ENCODE peak calls at places on chromosomes 11 and 22, in seven cellular contexts. O is epithelial cell of proximal tubule, I is Caco-2, D is suprapubic skin, F is cardiac muscle cell, V is HFFc6, M is H9. P is an unnamed sample.

GRCh38 chr11:45655347-45655756 is 10.1 kb downstream of the CHST1 start:
- DNase-seq in O (no peak), M (peak; percentile 94), D (peak; percentile 85), F (peak; percentile 87), I (peak; percentile 68), V (peak; percentile 51), P (peak; percentile 94)

GRCh38 chr11:109605006-109605405 is 183.0 kb downstream of the C11orf87 start:
- DNase-seq in O (no peak), V (no peak), F (no peak), D (no peak), I (no peak), M (no peak), P (no peak)

GRCh38 chr11:66264893-66265292 is 3.5 kb upstream of the RAB1B start:
- DNase-seq in I (no peak), V (no peak), D (no peak), O (no peak), F (no peak), M (peak; percentile 85), P (peak; percentile 54)

GRCh38 chr11:83033972-83034672 is 37.6 kb downstream of the RAB30 start:
- DNase-seq in F (peak; percentile 45), M (no peak), V (peak; percentile 78), D (no peak), O (no peak), I (no peak), P (peak; percentile 35)

GRCh38 chr22:37345863-37346514 is 63.7 kb downstream of the CYTH4 start:
- DNase-seq in O (no peak), V (peak; percentile 87), I (no peak), F (no peak), M (no peak), D (no peak), P (no peak)

GRCh38 chr11:64650923-64651523 is 60.0 kb downstream of the SLC22A12 start:
- DNase-seq in I (no peak), F (peak; percentile 47), V (peak; percentile 22), D (no peak), O (no peak), M (peak; percentile 60), P (peak; percentile 45)

GRCh38 chr22:23497016-23497885 is 82.8 kb downstream of the IGLL1 start:
- DNase-seq in D (no peak), M (no peak), V (no peak), O (no peak), I (no peak), F (no peak), P (no peak)

GRCh38 chr11:87879118-87879517 is 296.1 kb downstream of the RAB38 start:
- DNase-seq in D (no peak), O (no peak), M (no peak), V (no peak), I (no peak), F (no peak), P (no peak)

GRCh38 chr11:134560566-134561347 is 148.7 kb upstream of the B3GAT1 start:
- DNase-seq in V (no peak), F (peak; percentile 23), D (peak; percentile 58), O (no peak), I (peak; percentile 53), M (no peak), P (peak; percentile 27)

GRCh38 chr22:48358886-48359612 is 1468.6 kb downstream of the BRD1 start:
- DNase-seq in M (no peak), V (no peak), O (no peak), D (no peak), F (no peak), I (no peak), P (no peak)

GRCh38 chr11:86275493-86276370 is 26.3 kb upstream of the HIKESHI start:
- DNase-seq in V (no peak), D (no peak), O (no peak), F (no peak), I (no peak), M (no peak), P (no peak)

GRCh38 chr22:49512471-49512870 is 315.2 kb downstream of the BRD1 start:
- DNase-seq in F (no peak), O (no peak), I (no peak), V (no peak), D (no peak), M (no peak), P (no peak)

GRCh38 chr11:26929806-26930517 is 64.0 kb upstream of the FIBIN start:
- DNase-seq in I (no peak), D (no peak), V (no peak), M (no peak), F (no peak), O (no peak), P (no peak)

GRCh38 chr11:133821776-133822175 is 23.5 kb downstream of the SPATA19 start:
- DNase-seq in F (peak; percentile 87), M (peak; percentile 85), D (no peak), I (peak; percentile 72), V (no peak), O (no peak), P (peak; percentile 77)

GRCh38 chr11:86940122-86940777 is 14.9 kb downstream of the FZD4 start:
- DNase-seq in O (no peak), I (peak; percentile 79), F (peak; percentile 59), V (no peak), M (no peak), D (no peak), P (no peak)

GRCh38 chr11:128837627-128838026 is 29.5 kb downstream of the KCNJ1 start:
- DNase-seq in M (no peak), O (no peak), F (no peak), I (no peak), D (no peak), V (no peak), P (no peak)

GRCh38 chr11:83971063-83971462 is 684.9 kb upstream of the CCDC90B start:
- DNase-seq in D (no peak), F (no peak), V (no peak), I (no peak), O (peak; percentile 18), M (no peak), P (no peak)

GRCh38 chr22:24593810-24594568 is 1.1 kb upstream of the LRRC75B start:
- DNase-seq in O (no peak), F (no peak), M (no peak), D (no peak), I (no peak), V (no peak), P (no peak)

GRCh38 chr11:120055646-120056045 is 82.3 kb downstream of the TRIM29 start:
- DNase-seq in F (peak; percentile 17), I (no peak), D (no peak), V (peak; percentile 37), O (no peak), M (peak; percentile 41), P (no peak)

GRCh38 chr22:31178859-31179258 is 18.9 kb downstream of the RNF185 start:
- DNase-seq in M (no peak), F (no peak), O (no peak), I (no peak), V (no peak), D (no peak), P (no peak)

GRCh38 chr11:74388678-74389327 is 9.4 kb downstream of the PGM2L1 start:
- DNase-seq in V (peak; percentile 46), I (peak; percentile 57), F (peak; percentile 77), M (peak; percentile 50), O (no peak), D (no peak), P (peak; percentile 42)

GRCh38 chr22:36052505-36052941 is 23.9 kb upstream of the RBFOX2 start:
- DNase-seq in O (no peak), F (no peak), I (peak; percentile 75), V (peak; percentile 39), D (no peak), M (no peak), P (no peak)

GRCh38 chr11:15941206-15941770 is 415.1 kb downstream of the SOX6 start:
- DNase-seq in V (peak; percentile 2), D (no peak), O (no peak), F (peak; percentile 6), M (peak; percentile 87), I (no peak), P (peak; percentile 73)
- TF ChIP-seq CTCF in V (peak; percentile 99), D (peak; percentile 79), O (peak; percentile 94), F (peak; percentile 95), M (peak; percentile 98), I (peak; percentile 58), P (peak; percentile 99)

DNA sequence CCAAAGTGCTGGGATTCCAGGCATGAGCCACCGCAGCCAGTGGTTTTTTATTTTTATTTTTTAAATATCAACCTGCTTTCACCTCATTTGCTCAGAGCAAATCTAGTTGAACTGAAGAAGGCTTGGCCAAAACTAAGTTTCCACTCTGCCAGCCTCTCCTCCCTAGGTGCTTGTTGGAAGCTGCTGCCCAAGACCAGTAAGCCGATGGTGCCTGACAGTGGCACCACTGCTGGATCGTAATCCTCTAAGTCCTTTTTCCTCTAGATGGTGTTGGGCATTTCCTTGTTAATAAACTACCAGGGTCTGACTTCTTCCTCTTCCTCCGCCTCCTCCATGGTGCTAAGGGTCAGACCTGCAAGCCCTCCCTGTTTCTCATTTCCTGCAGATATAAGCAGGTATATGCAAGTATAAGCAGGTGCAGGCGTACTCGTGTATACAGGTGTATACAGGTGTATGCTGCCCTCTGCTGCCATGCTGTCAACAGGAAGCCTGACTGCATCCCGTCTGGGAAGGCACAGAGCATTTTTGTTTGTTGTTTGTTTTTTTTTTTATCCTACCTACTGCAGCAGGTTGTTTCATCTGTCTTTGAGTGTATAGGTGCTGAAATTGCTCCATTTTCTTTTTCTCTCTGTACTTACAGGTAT is 1.6 kb downstream of the NADSYN1 start:
- DNase-seq in D (no peak), V (no peak), O (no peak), F (no peak), I (no peak), M (no peak), P (no peak)
- TF ChIP-seq CTCF in D (peak; percentile 34), V (no peak), O (peak; percentile 36), F (no peak), I (peak; percentile 26), M (peak; percentile 45), P (no peak)

DNA sequence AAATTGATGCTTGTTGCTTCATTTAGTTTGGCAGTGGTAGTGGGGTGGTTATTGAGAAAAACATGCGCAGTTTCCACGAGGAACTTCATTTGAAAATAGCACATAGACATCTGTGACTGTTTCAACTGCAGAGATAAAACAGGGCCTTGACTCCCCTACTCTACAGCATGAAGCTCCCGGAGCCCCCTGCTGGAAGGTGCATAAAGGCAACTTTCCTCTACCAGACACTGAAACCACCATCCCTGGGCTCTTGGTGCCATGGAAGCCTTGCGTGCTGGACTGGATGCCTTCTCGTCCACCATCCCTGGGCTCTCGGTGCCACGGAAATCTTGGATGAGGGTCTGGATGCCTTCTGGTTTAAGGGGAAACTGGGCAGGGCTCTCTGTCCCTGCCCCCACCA is 195.8 kb downstream of the CSNK2A3 start:
- DNase-seq in F (peak; percentile 66), M (peak; percentile 69), O (no peak), D (no peak), V (peak; percentile 21), I (peak; percentile 53), P (peak; percentile 60)
- TF ChIP-seq CTCF in F (peak; percentile 45), M (peak; percentile 69), O (peak; percentile 55), D (peak; percentile 24), V (peak; percentile 70), I (peak; percentile 64), P (peak; percentile 39)

DNA sequence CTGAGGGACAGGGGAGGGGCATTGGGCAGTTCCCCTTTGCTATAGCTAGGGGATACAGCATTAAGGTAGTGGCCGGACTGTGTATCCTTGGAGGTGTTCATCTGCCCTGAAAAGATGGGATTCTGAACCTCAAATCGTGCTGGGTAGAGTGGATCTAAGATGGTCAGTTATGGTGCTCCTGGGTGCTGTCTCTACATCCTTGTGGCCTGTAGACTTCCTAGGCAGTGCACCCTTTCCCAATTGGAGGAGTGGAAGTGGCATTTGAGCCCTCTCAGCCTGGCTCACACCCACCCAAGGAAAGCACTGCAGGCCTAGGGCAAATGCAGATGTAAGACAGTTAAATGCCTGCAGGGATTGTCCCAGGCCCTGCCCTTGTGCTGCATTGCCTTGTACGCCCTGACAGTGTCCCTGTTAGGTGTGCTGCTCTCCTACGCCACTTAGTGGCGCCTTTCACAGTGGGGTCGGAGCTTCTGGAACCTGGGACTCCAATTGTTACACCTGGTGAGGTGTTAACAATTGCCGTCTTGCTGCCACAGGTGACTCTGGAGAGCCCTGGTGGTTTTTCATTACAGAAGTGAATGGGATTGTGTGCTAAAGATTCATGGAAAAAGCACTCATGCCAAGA is 35.0 kb downstream of the PPFIBP2 start:
- DNase-seq in I (peak; percentile 72), V (no peak), O (no peak), M (peak; percentile 89), D (no peak), F (peak; percentile 46), P (no peak)
- TF ChIP-seq CTCF in I (peak; percentile 62), V (peak; percentile 51), O (peak; percentile 42), M (peak; percentile 86), D (peak; percentile 32), F (no peak), P (no peak)